ENCODE peak calls at places on chromosomes 6 and 20, in nine cellular contexts. O, Q, S, D, V, M, P, H and B are unnamed samples.

GRCh38 chr6:100968934-100969333 is 87.8 kb upstream of the ASCC3 start:
- DNase-seq in H (no peak), Q (no peak), M (no peak), P (no peak), V (no peak), S (no peak), D (no peak), O (no peak), B (no peak)

GRCh38 chr6:33413601-33414120 is 2.8 kb downstream of the PHF1 start:
- DNase-seq in O (no peak), M (no peak), H (no peak), P (no peak), Q (no peak), D (no peak), S (no peak), V (no peak), B (no peak)

GRCh38 chr20:57884956-57885355 is 175.1 kb upstream of the PMEPA1 start:
- DNase-seq in H (no peak), S (no peak), M (no peak), O (no peak), V (peak; percentile 1), D (no peak), P (peak; percentile 15), Q (no peak), B (no peak)

GRCh38 chr6:46015119-46015968 is at the start of gene CLIC5:
- DNase-seq in P (peak; percentile 48), D (peak; percentile 17), O (no peak), Q (no peak), S (no peak), M (peak; percentile 66), H (no peak), V (peak; percentile 68), B (peak; percentile 70)

GRCh38 chr6:159042003-159042823 is 2.6 kb downstream of the TAGAP start:
- DNase-seq in O (peak; percentile 76), S (no peak), Q (no peak), H (peak; percentile 66), P (peak; percentile 73), V (peak; percentile 79), M (peak; percentile 90), D (peak; percentile 53), B (peak; percentile 80)

GRCh38 chr6:55925292-55925691 is 49.9 kb upstream of the BMP5 start:
- DNase-seq in H (peak; percentile 56), M (no peak), V (no peak), Q (no peak), P (no peak), D (no peak), O (peak; percentile 43), S (no peak), B (no peak)

GRCh38 chr20:61846074-61846473 is 219.6 kb downstream of the TAF4 start:
- DNase-seq in P (no peak), V (no peak), Q (no peak), M (no peak), S (no peak), H (no peak), D (no peak), O (no peak), B (no peak)

GRCh38 chr20:32494498-32495216 is 90.5 kb downstream of the NOL4L start:
- DNase-seq in V (no peak), Q (no peak), D (no peak), H (peak; percentile 75), P (no peak), O (no peak), M (no peak), S (no peak), B (no peak)

GRCh38 chr6:9646346-9647042 is 768.4 kb downstream of the TFAP2A start:
- DNase-seq in D (no peak), S (no peak), O (peak; percentile 76), M (no peak), Q (no peak), P (no peak), H (peak; percentile 96), V (no peak), B (no peak)

GRCh38 chr6:12359051-12359450 is 68.9 kb downstream of the EDN1 start:
- DNase-seq in P (no peak), D (no peak), O (no peak), M (no peak), Q (no peak), S (no peak), H (no peak), V (no peak), B (no peak)

GRCh38 chr20:36845288-36845969 is 30.5 kb upstream of the TLDC2 start:
- DNase-seq in Q (peak; percentile 31), V (no peak), P (no peak), M (peak; percentile 50), O (no peak), H (no peak), S (no peak), D (no peak), B (no peak)

GRCh38 chr20:44646641-44647274 is 4.7 kb downstream of the ADA start:
- DNase-seq in Q (no peak), H (peak; percentile 30), M (no peak), V (peak; percentile 36), D (no peak), O (peak; percentile 73), P (no peak), S (no peak), B (no peak)

GRCh38 chr6:126891158-126891557 is 227.3 kb upstream of the RSPO3 start:
- DNase-seq in P (no peak), Q (no peak), M (no peak), D (no peak), V (no peak), S (no peak), H (no peak), O (no peak), B (no peak)

GRCh38 chr6:23140879-23141278 is 571.5 kb downstream of the HDGFL1 start:
- DNase-seq in S (no peak), P (no peak), V (no peak), Q (no peak), D (no peak), H (no peak), O (no peak), M (no peak), B (no peak)

GRCh38 chr6:36581716-36582115 is 12.4 kb upstream of the SRSF3 start:
- DNase-seq in O (no peak), V (no peak), D (no peak), S (no peak), M (no peak), Q (no peak), P (no peak), H (no peak), B (no peak)